ENCODE peak calls at places on chromosomes 7 and 10, in eight cellular contexts. B is heart right ventricle, R is endothelial cell, U is GM23338, A is A549, N is GM20000, O is kidney epithelial cell, E is IMR-90. T is an unnamed sample.
A peak's percentile ranks its signal among the peaks of the same experiment; 100 is the strongest.

GRCh38 chr10:29841724-29842649 is 207.2 kb upstream of the SVIL start:
- DNase-seq in A (peak; percentile 56), E (peak; percentile 34), N (no peak), R (peak; percentile 33), U (peak; percentile 56), B (peak; percentile 57), O (no peak), T (no peak)

GRCh38 chr7:291302-292092 is 1.5 kb downstream of the FOXL3 start:
- DNase-seq in E (no peak), O (peak; percentile 5), A (no peak), U (no peak), B (no peak), R (no peak), N (no peak), T (no peak)

GRCh38 chr10:30986027-30986672 is 45.5 kb downstream of the ZNF438 start:
- DNase-seq in R (no peak), B (no peak), N (no peak), A (no peak), O (no peak), U (no peak), E (peak; percentile 71), T (no peak)

GRCh38 chr7:44814956-44815355 is 18.5 kb downstream of the PPIA start:
- DNase-seq in R (no peak), N (no peak), E (no peak), B (no peak), A (no peak), O (no peak), U (no peak), T (no peak)

GRCh38 chr10:8043569-8044306 is 10.8 kb upstream of the GATA3 start:
- DNase-seq in U (peak; percentile 89), B (no peak), R (peak; percentile 37), N (peak; percentile 51), A (no peak), E (no peak), O (no peak), T (no peak)

GRCh38 chr10:11724938-11725776 is 17.0 kb upstream of the ECHDC3 start:
- DNase-seq in N (peak; percentile 75), A (peak; percentile 71), B (no peak), R (peak; percentile 29), E (peak; percentile 79), O (no peak), U (peak; percentile 60), T (peak; percentile 34)

GRCh38 chr7:128381161-128381821 is 19.8 kb upstream of the PRRT4 start:
- DNase-seq in A (no peak), B (no peak), U (peak; percentile 94), N (no peak), E (no peak), R (peak; percentile 63), O (no peak), T (no peak)

GRCh38 chr10:50605280-50606270 is 18.2 kb downstream of the SGMS1 start:
- DNase-seq in R (no peak), E (peak; percentile 98), A (peak; percentile 24), N (peak; percentile 21), B (no peak), O (peak; percentile 57), U (no peak), T (peak; percentile 92)

GRCh38 chr10:126504051-126504760 is 115.9 kb upstream of the ADAM12 start:
- DNase-seq in B (no peak), E (peak; percentile 64), O (no peak), R (peak; percentile 52), A (peak; percentile 66), N (peak; percentile 22), U (peak; percentile 87), T (no peak)

GRCh38 chr10:66917104-66917503 is 8.7 kb upstream of the LRRTM3 start:
- DNase-seq in A (no peak), O (no peak), B (no peak), U (peak; percentile 77), R (no peak), E (no peak), N (no peak), T (no peak)

GRCh38 chr7:99469381-99470065 is 3.2 kb upstream of the ZNF789 start:
- DNase-seq in R (no peak), O (no peak), N (peak; percentile 9), E (no peak), A (no peak), B (no peak), U (peak; percentile 68), T (no peak)

GRCh38 chr10:1034758-1035157 is 9.1 kb upstream of the IDI2 start:
- DNase-seq in B (no peak), N (no peak), O (no peak), U (no peak), R (no peak), E (no peak), A (no peak), T (no peak)

GRCh38 chr7:41538810-41539724 is 163.8 kb downstream of the INHBA start:
- DNase-seq in N (no peak), O (no peak), R (no peak), A (no peak), U (peak; percentile 64), E (peak; percentile 50), B (no peak), T (no peak)

GRCh38 chr10:6204341-6205191 is 1.8 kb downstream of the PFKFB3 start:
- DNase-seq in E (peak; percentile 84), B (peak; percentile 44), R (peak; percentile 12), U (no peak), A (no peak), N (peak; percentile 38), O (no peak), T (peak; percentile 45)

GRCh38 chr10:78960316-78960800 is 108.4 kb upstream of the ZMIZ1 start:
- DNase-seq in N (no peak), E (peak; percentile 90), R (no peak), A (no peak), U (no peak), B (peak; percentile 45), O (peak; percentile 80), T (no peak)

DNA sequence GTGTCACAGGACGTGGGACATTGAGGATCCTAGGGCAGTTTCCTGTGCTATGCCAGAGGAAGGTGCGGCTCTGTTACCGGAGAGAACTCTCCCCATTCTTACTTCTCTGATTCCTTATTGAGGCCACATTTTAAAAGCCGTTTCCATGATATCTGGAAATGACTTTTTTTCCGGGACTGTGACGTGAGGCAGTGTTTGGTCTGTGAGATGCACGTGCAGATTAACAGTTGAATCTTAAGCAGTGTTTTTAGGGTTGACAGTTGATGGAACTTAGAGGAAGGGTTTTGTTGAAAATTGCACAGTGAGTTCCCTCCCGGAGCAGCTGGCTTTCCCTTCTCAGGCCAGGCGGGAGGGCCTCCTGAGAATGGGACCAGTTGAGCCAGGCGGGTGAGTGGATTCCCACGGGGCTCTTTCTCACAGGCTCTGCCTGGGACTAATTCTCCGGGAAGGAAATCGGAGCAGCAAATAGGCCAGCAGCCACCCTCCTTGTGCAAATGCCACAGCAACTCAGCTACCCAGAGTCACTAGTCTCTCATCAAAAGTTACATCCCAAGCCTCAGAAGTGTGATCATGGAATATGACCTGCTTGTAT is 125.3 kb downstream of the TACC2 start:
- DNase-seq in N (no peak), U (no peak), O (no peak), R (no peak), E (peak; percentile 34), B (peak; percentile 36), A (no peak), T (no peak)
- TF ChIP-seq CTCF in N (no peak), U (no peak), O (no peak), R (no peak), E (no peak), B (no peak), A (no peak), T (no peak)

DNA sequence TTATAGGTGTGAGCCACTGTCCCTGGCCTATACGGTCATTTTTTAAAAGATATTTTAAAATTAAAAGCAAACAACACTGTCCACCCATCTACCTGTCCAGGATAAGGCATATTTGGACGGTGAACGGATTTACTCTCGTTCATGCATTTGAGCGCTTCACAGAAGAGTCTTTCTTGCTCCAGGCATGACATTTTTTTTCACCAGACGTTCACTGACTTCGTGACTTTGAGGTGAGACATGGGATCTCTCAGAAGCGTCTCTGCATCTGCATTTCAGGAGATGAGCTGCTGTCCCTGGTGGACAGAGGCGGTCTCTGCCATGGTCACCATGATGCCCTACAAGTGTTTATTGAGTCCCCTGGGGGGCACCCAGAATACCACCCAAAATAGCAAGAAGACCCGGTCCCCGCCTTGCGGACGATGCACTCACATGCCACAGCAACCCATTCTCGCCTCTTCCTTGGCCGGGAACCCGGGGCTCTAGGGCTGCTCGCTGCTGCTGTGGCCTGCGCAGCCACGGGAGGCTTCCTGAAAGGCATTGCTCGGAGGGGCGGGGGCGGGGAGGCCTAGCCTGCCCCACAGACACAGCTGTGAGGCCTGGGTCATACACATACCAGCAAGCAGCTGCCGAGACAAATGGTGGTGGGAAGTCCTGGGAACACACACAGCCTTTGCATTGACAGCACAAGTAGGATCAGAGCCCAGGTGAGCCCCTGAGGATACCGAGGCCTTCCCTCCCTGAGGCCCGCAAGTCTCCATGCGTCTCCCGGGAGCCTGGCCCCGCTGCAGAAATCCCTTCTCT is 84.4 kb downstream of the RGS10 start:
- DNase-seq in O (no peak), R (no peak), N (no peak), B (no peak), A (no peak), U (no peak), E (no peak), T (no peak)
- TF ChIP-seq CTCF in O (no peak), R (no peak), N (no peak), B (no peak), A (no peak), U (peak; percentile 15), E (no peak), T (no peak)

DNA sequence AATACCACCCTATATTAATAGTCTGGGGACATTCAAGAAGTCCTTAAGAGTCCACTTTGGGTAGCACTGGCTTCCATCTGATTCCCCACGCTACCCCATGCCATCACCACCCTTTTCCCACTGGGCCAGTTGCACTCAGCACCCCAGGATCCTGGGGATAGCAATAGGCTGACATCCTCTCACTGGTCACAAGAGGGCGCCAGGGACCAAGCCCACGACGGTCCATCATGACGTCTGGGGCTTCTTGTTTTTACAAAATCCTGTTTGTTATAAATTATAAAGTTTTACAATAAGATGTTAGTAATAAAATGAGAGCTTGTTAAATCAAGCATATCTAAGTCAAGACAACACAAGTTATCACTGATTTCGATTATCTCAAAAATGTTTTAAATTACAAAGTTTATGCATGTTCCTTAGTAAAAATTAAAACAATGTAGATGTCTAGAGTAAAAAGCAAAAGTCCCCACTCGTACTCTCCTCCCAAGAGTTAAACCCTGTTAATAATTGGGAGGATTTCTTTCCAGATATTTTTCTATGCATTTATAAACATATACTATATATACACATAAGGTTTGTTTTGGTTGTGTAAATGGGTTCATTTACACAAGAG is 15.4 kb downstream of the GPNMB start:
- DNase-seq in E (peak; percentile 67), N (peak; percentile 83), O (peak; percentile 19), A (peak; percentile 90), R (peak; percentile 68), B (peak; percentile 45), U (peak; percentile 82), T (no peak)
- TF ChIP-seq CTCF in E (peak; percentile 85), N (peak; percentile 72), O (peak; percentile 96), A (peak; percentile 90), R (peak; percentile 86), B (peak; percentile 80), U (peak; percentile 95), T (peak; percentile 89)

DNA sequence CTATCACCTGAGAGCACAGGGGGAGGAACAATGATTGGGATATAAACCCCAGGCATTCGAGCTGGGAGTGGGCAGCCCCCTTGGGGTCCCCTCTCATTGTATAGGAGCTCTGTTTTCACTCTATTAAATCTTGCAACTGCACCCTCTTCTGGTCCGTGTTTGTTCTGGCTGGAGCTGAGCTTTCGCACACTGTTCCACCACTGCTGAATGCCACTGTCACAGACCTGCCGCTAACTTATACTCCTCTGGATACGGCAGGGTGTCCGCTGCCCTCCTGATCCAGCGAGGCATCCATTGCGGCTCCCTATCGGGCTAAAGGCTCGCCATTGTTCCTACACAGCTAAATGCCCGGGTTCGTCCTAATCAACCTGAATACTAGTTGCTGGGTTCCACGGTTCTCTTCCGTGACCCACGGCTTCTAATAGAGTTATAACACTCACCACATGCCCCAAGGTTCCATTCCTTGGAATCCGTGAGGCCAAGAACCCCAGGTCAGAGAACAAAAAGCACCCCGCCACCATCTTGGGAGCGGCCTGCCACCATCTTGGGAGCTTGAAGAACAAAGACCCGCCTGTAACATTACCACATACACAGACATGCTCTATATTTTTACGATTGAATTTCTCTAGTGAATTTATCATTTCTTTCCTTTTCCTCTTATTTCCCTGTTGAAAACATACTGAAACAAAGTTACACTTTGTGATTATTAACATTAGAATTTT is 9.0 kb downstream of the ZWINT start:
- DNase-seq in N (no peak), O (no peak), B (no peak), R (no peak), E (no peak), A (no peak), U (peak; percentile 28), T (no peak)
- TF ChIP-seq CTCF in N (no peak), O (no peak), B (no peak), R (no peak), E (no peak), A (no peak), U (peak; percentile 10), T (no peak)

T was measured in AG04449.